ENCODE peak calls at places on chromosomes 11 and 22, in six cellular contexts. One of them, this sample, is unnamed.

GRCh38 chr11:73141031-73141308 is 1.1 kb downstream of the FCHSD2 start:
- DNase-seq in GM04504: no peak
- DNase-seq in activated CD8-positive, alpha-beta memory T cell treated with anti-CD3 and anti-CD28 coated beads, Interleukin-2, amount 10 ng/mL, durations not matched to agents 7 days and 5 days: peak
- DNase-seq in Daoy: no peak
- DNase-seq in activated naive CD8-positive, alpha-beta T cell treated with anti-CD3 and anti-CD28 coated beads, Interleukin-2, amount 50 U/mL, for 16 hours: no peak
- DNase-seq in activated T-helper 9 cell treated with anti-CD3 and anti-CD28 coated beads, Interleukin-2, amount 50 U/mL, for 16 hours: no peak
- DNase-seq in this sample: no peak

GRCh38 chr11:77074205-77074604 is 7.4 kb downstream of the CAPN5 start:
- DNase-seq in GM04504: no peak
- DNase-seq in activated T-helper 9 cell treated with anti-CD3 and anti-CD28 coated beads, Interleukin-2, amount 50 U/mL, for 16 hours: no peak
- DNase-seq in Daoy: no peak
- DNase-seq in activated naive CD8-positive, alpha-beta T cell treated with anti-CD3 and anti-CD28 coated beads, Interleukin-2, amount 50 U/mL, for 16 hours: no peak
- DNase-seq in activated CD8-positive, alpha-beta memory T cell treated with anti-CD3 and anti-CD28 coated beads, Interleukin-2, amount 10 ng/mL, durations not matched to agents 7 days and 5 days: no peak
- DNase-seq in this sample: no peak

GRCh38 chr11:134266841-134267251 is 9.3 kb upstream of the GLB1L3 start:
- DNase-seq in GM04504: peak
- DNase-seq in activated CD8-positive, alpha-beta memory T cell treated with anti-CD3 and anti-CD28 coated beads, Interleukin-2, amount 10 ng/mL, durations not matched to agents 7 days and 5 days: no peak
- DNase-seq in activated naive CD8-positive, alpha-beta T cell treated with anti-CD3 and anti-CD28 coated beads, Interleukin-2, amount 50 U/mL, for 16 hours: no peak
- DNase-seq in activated T-helper 9 cell treated with anti-CD3 and anti-CD28 coated beads, Interleukin-2, amount 50 U/mL, for 16 hours: no peak
- DNase-seq in Daoy: peak
- DNase-seq in this sample: peak

GRCh38 chr11:126465573-126466287 is 110.2 kb downstream of the ST3GAL4 start:
- DNase-seq in activated CD8-positive, alpha-beta memory T cell treated with anti-CD3 and anti-CD28 coated beads, Interleukin-2, amount 10 ng/mL, durations not matched to agents 7 days and 5 days: peak
- DNase-seq in activated naive CD8-positive, alpha-beta T cell treated with anti-CD3 and anti-CD28 coated beads, Interleukin-2, amount 50 U/mL, for 16 hours: no peak
- DNase-seq in activated T-helper 9 cell treated with anti-CD3 and anti-CD28 coated beads, Interleukin-2, amount 50 U/mL, for 16 hours: no peak
- DNase-seq in Daoy: no peak
- DNase-seq in GM04504: no peak
- DNase-seq in this sample: no peak

GRCh38 chr11:20022363-20023081 is 137.8 kb downstream of the DBX1 start:
- DNase-seq in activated CD8-positive, alpha-beta memory T cell treated with anti-CD3 and anti-CD28 coated beads, Interleukin-2, amount 10 ng/mL, durations not matched to agents 7 days and 5 days: no peak
- DNase-seq in Daoy: no peak
- DNase-seq in activated T-helper 9 cell treated with anti-CD3 and anti-CD28 coated beads, Interleukin-2, amount 50 U/mL, for 16 hours: no peak
- DNase-seq in activated naive CD8-positive, alpha-beta T cell treated with anti-CD3 and anti-CD28 coated beads, Interleukin-2, amount 50 U/mL, for 16 hours: no peak
- DNase-seq in GM04504: no peak
- DNase-seq in this sample: no peak

GRCh38 chr11:24588075-24588474 is 91.2 kb downstream of the LUZP2 start:
- DNase-seq in GM04504: no peak
- DNase-seq in activated naive CD8-positive, alpha-beta T cell treated with anti-CD3 and anti-CD28 coated beads, Interleukin-2, amount 50 U/mL, for 16 hours: no peak
- DNase-seq in activated CD8-positive, alpha-beta memory T cell treated with anti-CD3 and anti-CD28 coated beads, Interleukin-2, amount 10 ng/mL, durations not matched to agents 7 days and 5 days: no peak
- DNase-seq in Daoy: no peak
- DNase-seq in activated T-helper 9 cell treated with anti-CD3 and anti-CD28 coated beads, Interleukin-2, amount 50 U/mL, for 16 hours: no peak
- DNase-seq in this sample: no peak

GRCh38 chr11:29119691-29120328 is 897.0 kb downstream of the KCNA4 start:
- DNase-seq in activated T-helper 9 cell treated with anti-CD3 and anti-CD28 coated beads, Interleukin-2, amount 50 U/mL, for 16 hours: no peak
- DNase-seq in activated naive CD8-positive, alpha-beta T cell treated with anti-CD3 and anti-CD28 coated beads, Interleukin-2, amount 50 U/mL, for 16 hours: no peak
- DNase-seq in Daoy: peak
- DNase-seq in activated CD8-positive, alpha-beta memory T cell treated with anti-CD3 and anti-CD28 coated beads, Interleukin-2, amount 10 ng/mL, durations not matched to agents 7 days and 5 days: no peak
- DNase-seq in GM04504: no peak
- DNase-seq in this sample: peak

GRCh38 chr11:6413791-6414231 is 5.1 kb downstream of the APBB1 start:
- DNase-seq in GM04504: no peak
- DNase-seq in activated naive CD8-positive, alpha-beta T cell treated with anti-CD3 and anti-CD28 coated beads, Interleukin-2, amount 50 U/mL, for 16 hours: peak
- DNase-seq in activated T-helper 9 cell treated with anti-CD3 and anti-CD28 coated beads, Interleukin-2, amount 50 U/mL, for 16 hours: no peak
- DNase-seq in activated CD8-positive, alpha-beta memory T cell treated with anti-CD3 and anti-CD28 coated beads, Interleukin-2, amount 10 ng/mL, durations not matched to agents 7 days and 5 days: no peak
- DNase-seq in Daoy: no peak
- DNase-seq in this sample: no peak

GRCh38 chr22:37126882-37127281 is 17.4 kb upstream of the TMPRSS6 start:
- DNase-seq in activated CD8-positive, alpha-beta memory T cell treated with anti-CD3 and anti-CD28 coated beads, Interleukin-2, amount 10 ng/mL, durations not matched to agents 7 days and 5 days: peak
- DNase-seq in activated naive CD8-positive, alpha-beta T cell treated with anti-CD3 and anti-CD28 coated beads, Interleukin-2, amount 50 U/mL, for 16 hours: no peak
- DNase-seq in GM04504: no peak
- DNase-seq in Daoy: no peak
- DNase-seq in activated T-helper 9 cell treated with anti-CD3 and anti-CD28 coated beads, Interleukin-2, amount 50 U/mL, for 16 hours: no peak
- DNase-seq in this sample: no peak

GRCh38 chr11:255176-255575 is 18.4 kb downstream of the PSMD13 start:
- DNase-seq in activated naive CD8-positive, alpha-beta T cell treated with anti-CD3 and anti-CD28 coated beads, Interleukin-2, amount 50 U/mL, for 16 hours: no peak
- DNase-seq in Daoy: no peak
- DNase-seq in activated CD8-positive, alpha-beta memory T cell treated with anti-CD3 and anti-CD28 coated beads, Interleukin-2, amount 10 ng/mL, durations not matched to agents 7 days and 5 days: no peak
- DNase-seq in activated T-helper 9 cell treated with anti-CD3 and anti-CD28 coated beads, Interleukin-2, amount 50 U/mL, for 16 hours: no peak
- DNase-seq in GM04504: no peak
- DNase-seq in this sample: no peak

GRCh38 chr11:77056814-77057402 is 9.9 kb upstream of the CAPN5 start:
- DNase-seq in activated naive CD8-positive, alpha-beta T cell treated with anti-CD3 and anti-CD28 coated beads, Interleukin-2, amount 50 U/mL, for 16 hours: no peak
- DNase-seq in activated T-helper 9 cell treated with anti-CD3 and anti-CD28 coated beads, Interleukin-2, amount 50 U/mL, for 16 hours: no peak
- DNase-seq in activated CD8-positive, alpha-beta memory T cell treated with anti-CD3 and anti-CD28 coated beads, Interleukin-2, amount 10 ng/mL, durations not matched to agents 7 days and 5 days: no peak
- DNase-seq in Daoy: no peak
- DNase-seq in GM04504: no peak
- DNase-seq in this sample: no peak

GRCh38 chr11:128247235-128247594 is 340.1 kb downstream of the ETS1 start:
- DNase-seq in activated T-helper 9 cell treated with anti-CD3 and anti-CD28 coated beads, Interleukin-2, amount 50 U/mL, for 16 hours: no peak
- DNase-seq in GM04504: peak
- DNase-seq in activated CD8-positive, alpha-beta memory T cell treated with anti-CD3 and anti-CD28 coated beads, Interleukin-2, amount 10 ng/mL, durations not matched to agents 7 days and 5 days: no peak
- DNase-seq in Daoy: no peak
- DNase-seq in activated naive CD8-positive, alpha-beta T cell treated with anti-CD3 and anti-CD28 coated beads, Interleukin-2, amount 50 U/mL, for 16 hours: no peak
- DNase-seq in this sample: no peak

GRCh38 chr11:46827995-46828394 is 18.1 kb downstream of the CKAP5 start:
- DNase-seq in activated CD8-positive, alpha-beta memory T cell treated with anti-CD3 and anti-CD28 coated beads, Interleukin-2, amount 10 ng/mL, durations not matched to agents 7 days and 5 days: no peak
- DNase-seq in GM04504: no peak
- DNase-seq in activated naive CD8-positive, alpha-beta T cell treated with anti-CD3 and anti-CD28 coated beads, Interleukin-2, amount 50 U/mL, for 16 hours: no peak
- DNase-seq in Daoy: no peak
- DNase-seq in activated T-helper 9 cell treated with anti-CD3 and anti-CD28 coated beads, Interleukin-2, amount 50 U/mL, for 16 hours: no peak
- DNase-seq in this sample: no peak

GRCh38 chr11:124177344-124177743 is 5.8 kb upstream of the OR10D3 start:
- DNase-seq in Daoy: no peak
- DNase-seq in activated T-helper 9 cell treated with anti-CD3 and anti-CD28 coated beads, Interleukin-2, amount 50 U/mL, for 16 hours: no peak
- DNase-seq in activated CD8-positive, alpha-beta memory T cell treated with anti-CD3 and anti-CD28 coated beads, Interleukin-2, amount 10 ng/mL, durations not matched to agents 7 days and 5 days: no peak
- DNase-seq in activated naive CD8-positive, alpha-beta T cell treated with anti-CD3 and anti-CD28 coated beads, Interleukin-2, amount 50 U/mL, for 16 hours: no peak
- DNase-seq in GM04504: no peak
- DNase-seq in this sample: no peak

GRCh38 chr11:70454197-70454767 is 56.0 kb downstream of the CTTN start:
- DNase-seq in activated naive CD8-positive, alpha-beta T cell treated with anti-CD3 and anti-CD28 coated beads, Interleukin-2, amount 50 U/mL, for 16 hours: no peak
- DNase-seq in activated CD8-positive, alpha-beta memory T cell treated with anti-CD3 and anti-CD28 coated beads, Interleukin-2, amount 10 ng/mL, durations not matched to agents 7 days and 5 days: no peak
- DNase-seq in Daoy: no peak
- DNase-seq in GM04504: no peak
- DNase-seq in activated T-helper 9 cell treated with anti-CD3 and anti-CD28 coated beads, Interleukin-2, amount 50 U/mL, for 16 hours: no peak
- DNase-seq in this sample: no peak

GRCh38 chr22:29524440-29525191 is 28.9 kb downstream of the THOC5 start:
- DNase-seq in GM04504: peak
- DNase-seq in Daoy: peak
- DNase-seq in activated CD8-positive, alpha-beta memory T cell treated with anti-CD3 and anti-CD28 coated beads, Interleukin-2, amount 10 ng/mL, durations not matched to agents 7 days and 5 days: peak
- DNase-seq in activated naive CD8-positive, alpha-beta T cell treated with anti-CD3 and anti-CD28 coated beads, Interleukin-2, amount 50 U/mL, for 16 hours: no peak
- DNase-seq in activated T-helper 9 cell treated with anti-CD3 and anti-CD28 coated beads, Interleukin-2, amount 50 U/mL, for 16 hours: no peak
- DNase-seq in this sample: no peak

GRCh38 chr11:9697766-9698165 is 33.9 kb downstream of the SWAP70 start:
- DNase-seq in activated T-helper 9 cell treated with anti-CD3 and anti-CD28 coated beads, Interleukin-2, amount 50 U/mL, for 16 hours: no peak
- DNase-seq in activated naive CD8-positive, alpha-beta T cell treated with anti-CD3 and anti-CD28 coated beads, Interleukin-2, amount 50 U/mL, for 16 hours: no peak
- DNase-seq in activated CD8-positive, alpha-beta memory T cell treated with anti-CD3 and anti-CD28 coated beads, Interleukin-2, amount 10 ng/mL, durations not matched to agents 7 days and 5 days: no peak
- DNase-seq in Daoy: no peak
- DNase-seq in GM04504: no peak
- DNase-seq in this sample: no peak

GRCh38 chr22:25360411-25360810 is 141.0 kb downstream of the CRYBB2 start:
- DNase-seq in activated T-helper 9 cell treated with anti-CD3 and anti-CD28 coated beads, Interleukin-2, amount 50 U/mL, for 16 hours: no peak
- DNase-seq in GM04504: no peak
- DNase-seq in Daoy: no peak
- DNase-seq in activated CD8-positive, alpha-beta memory T cell treated with anti-CD3 and anti-CD28 coated beads, Interleukin-2, amount 10 ng/mL, durations not matched to agents 7 days and 5 days: no peak
- DNase-seq in activated naive CD8-positive, alpha-beta T cell treated with anti-CD3 and anti-CD28 coated beads, Interleukin-2, amount 50 U/mL, for 16 hours: no peak
- DNase-seq in this sample: no peak

GRCh38 chr11:117902001-117902855 is 25.8 kb upstream of the FXYD6 start:
- DNase-seq in activated naive CD8-positive, alpha-beta T cell treated with anti-CD3 and anti-CD28 coated beads, Interleukin-2, amount 50 U/mL, for 16 hours: no peak
- DNase-seq in Daoy: no peak
- DNase-seq in GM04504: no peak
- DNase-seq in activated T-helper 9 cell treated with anti-CD3 and anti-CD28 coated beads, Interleukin-2, amount 50 U/mL, for 16 hours: no peak
- DNase-seq in activated CD8-positive, alpha-beta memory T cell treated with anti-CD3 and anti-CD28 coated beads, Interleukin-2, amount 10 ng/mL, durations not matched to agents 7 days and 5 days: no peak
- DNase-seq in this sample: no peak

GRCh38 chr11:93728792-93729128 is 12.5 kb downstream of the TAF1D start:
- DNase-seq in GM04504: no peak
- DNase-seq in Daoy: no peak
- DNase-seq in activated CD8-positive, alpha-beta memory T cell treated with anti-CD3 and anti-CD28 coated beads, Interleukin-2, amount 10 ng/mL, durations not matched to agents 7 days and 5 days: no peak
- DNase-seq in activated naive CD8-positive, alpha-beta T cell treated with anti-CD3 and anti-CD28 coated beads, Interleukin-2, amount 50 U/mL, for 16 hours: no peak
- DNase-seq in activated T-helper 9 cell treated with anti-CD3 and anti-CD28 coated beads, Interleukin-2, amount 50 U/mL, for 16 hours: no peak
- DNase-seq in this sample: no peak

GRCh38 chr11:122755409-122755808 is 82.9 kb upstream of the CRTAM start:
- DNase-seq in activated T-helper 9 cell treated with anti-CD3 and anti-CD28 coated beads, Interleukin-2, amount 50 U/mL, for 16 hours: no peak
- DNase-seq in Daoy: no peak
- DNase-seq in activated naive CD8-positive, alpha-beta T cell treated with anti-CD3 and anti-CD28 coated beads, Interleukin-2, amount 50 U/mL, for 16 hours: no peak
- DNase-seq in activated CD8-positive, alpha-beta memory T cell treated with anti-CD3 and anti-CD28 coated beads, Interleukin-2, amount 10 ng/mL, durations not matched to agents 7 days and 5 days: no peak
- DNase-seq in GM04504: no peak
- DNase-seq in this sample: no peak

GRCh38 chr11:34639545-34639944 is 18.7 kb downstream of the EHF start:
- DNase-seq in activated CD8-positive, alpha-beta memory T cell treated with anti-CD3 and anti-CD28 coated beads, Interleukin-2, amount 10 ng/mL, durations not matched to agents 7 days and 5 days: no peak
- DNase-seq in activated naive CD8-positive, alpha-beta T cell treated with anti-CD3 and anti-CD28 coated beads, Interleukin-2, amount 50 U/mL, for 16 hours: no peak
- DNase-seq in activated T-helper 9 cell treated with anti-CD3 and anti-CD28 coated beads, Interleukin-2, amount 50 U/mL, for 16 hours: no peak
- DNase-seq in GM04504: no peak
- DNase-seq in Daoy: no peak
- DNase-seq in this sample: no peak

GRCh38 chr11:119366690-119367620 is 14.5 kb downstream of the USP2 start:
- DNase-seq in activated CD8-positive, alpha-beta memory T cell treated with anti-CD3 and anti-CD28 coated beads, Interleukin-2, amount 10 ng/mL, durations not matched to agents 7 days and 5 days: no peak
- DNase-seq in activated T-helper 9 cell treated with anti-CD3 and anti-CD28 coated beads, Interleukin-2, amount 50 U/mL, for 16 hours: no peak
- DNase-seq in activated naive CD8-positive, alpha-beta T cell treated with anti-CD3 and anti-CD28 coated beads, Interleukin-2, amount 50 U/mL, for 16 hours: no peak
- DNase-seq in Daoy: no peak
- DNase-seq in GM04504: no peak
- DNase-seq in this sample: no peak

GRCh38 chr11:2086239-2087040 is 52.7 kb downstream of the IGF2 start:
- DNase-seq in Daoy: no peak
- DNase-seq in activated naive CD8-positive, alpha-beta T cell treated with anti-CD3 and anti-CD28 coated beads, Interleukin-2, amount 50 U/mL, for 16 hours: no peak
- DNase-seq in GM04504: no peak
- DNase-seq in activated CD8-positive, alpha-beta memory T cell treated with anti-CD3 and anti-CD28 coated beads, Interleukin-2, amount 10 ng/mL, durations not matched to agents 7 days and 5 days: peak
- DNase-seq in activated T-helper 9 cell treated with anti-CD3 and anti-CD28 coated beads, Interleukin-2, amount 50 U/mL, for 16 hours: no peak
- DNase-seq in this sample: no peak

GRCh38 chr11:10263929-10264328 is 30.1 kb downstream of the SBF2 start:
- DNase-seq in activated CD8-positive, alpha-beta memory T cell treated with anti-CD3 and anti-CD28 coated beads, Interleukin-2, amount 10 ng/mL, durations not matched to agents 7 days and 5 days: no peak
- DNase-seq in GM04504: peak
- DNase-seq in activated naive CD8-positive, alpha-beta T cell treated with anti-CD3 and anti-CD28 coated beads, Interleukin-2, amount 50 U/mL, for 16 hours: no peak
- DNase-seq in activated T-helper 9 cell treated with anti-CD3 and anti-CD28 coated beads, Interleukin-2, amount 50 U/mL, for 16 hours: no peak
- DNase-seq in Daoy: peak
- DNase-seq in this sample: peak

This sample was measured in AG04450.